ENCODE peak calls at places on chromosomes 11 and 22, in seven cellular contexts. One of them, this sample, is unnamed.

GRCh38 chr11:134756811-134757540 is 344.9 kb upstream of the B3GAT1 start:
- DNase-seq in mesendoderm: no peak
- DNase-seq in H1: no peak
- DNase-seq in neuronal stem cell: no peak
- DNase-seq in IMR-90: no peak
- DNase-seq in mesenchymal stem cell: no peak
- DNase-seq in H9: peak; percentile 32
- DNase-seq in this sample: no peak

GRCh38 chr11:96426356-96427103 is 36.7 kb downstream of the JRKL start:
- DNase-seq in mesendoderm: peak; percentile 42
- DNase-seq in H1: no peak
- DNase-seq in neuronal stem cell: peak; percentile 44
- DNase-seq in IMR-90: peak; percentile 61
- DNase-seq in mesenchymal stem cell: peak; percentile 54
- DNase-seq in H9: no peak
- DNase-seq in this sample: peak; percentile 66

GRCh38 chr22:46875089-46875488 is 112.6 kb downstream of the TBC1D22A start:
- DNase-seq in mesendoderm: no peak
- DNase-seq in H1: no peak
- DNase-seq in neuronal stem cell: no peak
- DNase-seq in IMR-90: peak; percentile 35
- DNase-seq in mesenchymal stem cell: peak; percentile 83
- DNase-seq in H9: no peak
- DNase-seq in this sample: no peak

GRCh38 chr11:24239016-24239720 is 257.7 kb upstream of the LUZP2 start:
- DNase-seq in mesendoderm: no peak
- DNase-seq in H1: no peak
- DNase-seq in neuronal stem cell: no peak
- DNase-seq in IMR-90: peak; percentile 95
- DNase-seq in mesenchymal stem cell: peak; percentile 87
- DNase-seq in H9: no peak
- DNase-seq in this sample: no peak

GRCh38 chr11:1153105-1153950 is 4.4 kb upstream of the MUC5AC start:
- DNase-seq in mesendoderm: no peak
- DNase-seq in H1: no peak
- DNase-seq in neuronal stem cell: no peak
- DNase-seq in IMR-90: no peak
- DNase-seq in mesenchymal stem cell: no peak
- DNase-seq in H9: peak; percentile 27
- DNase-seq in this sample: no peak

GRCh38 chr11:20000393-20001134 is 159.7 kb downstream of the DBX1 start:
- DNase-seq in mesendoderm: peak; percentile 95
- DNase-seq in H1: peak; percentile 72
- DNase-seq in neuronal stem cell: peak; percentile 87
- DNase-seq in IMR-90: no peak
- DNase-seq in mesenchymal stem cell: peak; percentile 71
- DNase-seq in H9: peak; percentile 96
- DNase-seq in this sample: no peak

GRCh38 chr11:64044730-64045386 is 9.1 kb downstream of the FLRT1 start:
- DNase-seq in mesendoderm: no peak
- DNase-seq in H1: no peak
- DNase-seq in neuronal stem cell: no peak
- DNase-seq in IMR-90: no peak
- DNase-seq in mesenchymal stem cell: no peak
- DNase-seq in H9: no peak
- DNase-seq in this sample: no peak

GRCh38 chr11:45853616-45854219 is 6.4 kb downstream of the CRY2 start:
- DNase-seq in mesendoderm: no peak
- DNase-seq in H1: no peak
- DNase-seq in neuronal stem cell: no peak
- DNase-seq in IMR-90: no peak
- DNase-seq in mesenchymal stem cell: no peak
- DNase-seq in H9: no peak
- DNase-seq in this sample: no peak

GRCh38 chr11:81792416-81792815 is 941.2 kb downstream of the FAM181B start:
- DNase-seq in mesendoderm: no peak
- DNase-seq in H1: no peak
- DNase-seq in neuronal stem cell: no peak
- DNase-seq in IMR-90: no peak
- DNase-seq in mesenchymal stem cell: no peak
- DNase-seq in H9: no peak
- DNase-seq in this sample: no peak

GRCh38 chr11:71300187-71300586 is 47.8 kb upstream of the SHANK2 start:
- DNase-seq in mesendoderm: no peak
- DNase-seq in H1: no peak
- DNase-seq in neuronal stem cell: no peak
- DNase-seq in IMR-90: no peak
- DNase-seq in mesenchymal stem cell: peak; percentile 30
- DNase-seq in H9: no peak
- DNase-seq in this sample: no peak

GRCh38 chr22:36988075-36988474 is 31.2 kb downstream of the TST start:
- DNase-seq in mesendoderm: no peak
- DNase-seq in H1: no peak
- DNase-seq in neuronal stem cell: no peak
- DNase-seq in IMR-90: no peak
- DNase-seq in mesenchymal stem cell: no peak
- DNase-seq in H9: no peak
- DNase-seq in this sample: no peak

GRCh38 chr11:130509942-130510341 is 61.5 kb downstream of the ADAMTS15 start:
- DNase-seq in mesendoderm: no peak
- DNase-seq in H1: peak; percentile 34
- DNase-seq in neuronal stem cell: no peak
- DNase-seq in IMR-90: no peak
- DNase-seq in mesenchymal stem cell: no peak
- DNase-seq in H9: no peak
- DNase-seq in this sample: no peak

GRCh38 chr22:22855617-22856308 is 31.9 kb upstream of the IGLL5 start:
- DNase-seq in mesendoderm: peak; percentile 54
- DNase-seq in H1: peak; percentile 73
- DNase-seq in neuronal stem cell: no peak
- DNase-seq in IMR-90: no peak
- DNase-seq in mesenchymal stem cell: no peak
- DNase-seq in H9: peak; percentile 69
- DNase-seq in this sample: peak; percentile 45

GRCh38 chr11:71140206-71140919 is 112.0 kb downstream of the SHANK2 start:
- DNase-seq in mesendoderm: no peak
- DNase-seq in H1: no peak
- DNase-seq in neuronal stem cell: no peak
- DNase-seq in IMR-90: no peak
- DNase-seq in mesenchymal stem cell: no peak
- DNase-seq in H9: no peak
- DNase-seq in this sample: no peak

GRCh38 chr11:59669611-59670009 is 773 bp upstream of the PATL1 start:
- DNase-seq in mesendoderm: peak; percentile 63
- DNase-seq in H1: peak; percentile 63
- DNase-seq in neuronal stem cell: no peak
- DNase-seq in IMR-90: peak; percentile 49
- DNase-seq in mesenchymal stem cell: peak; percentile 73
- DNase-seq in H9: no peak
- DNase-seq in this sample: peak; percentile 64

GRCh38 chr11:28838741-28839140 is 730.6 kb downstream of the METTL15 start:
- DNase-seq in mesendoderm: no peak
- DNase-seq in H1: no peak
- DNase-seq in neuronal stem cell: no peak
- DNase-seq in IMR-90: peak; percentile 84
- DNase-seq in mesenchymal stem cell: no peak
- DNase-seq in H9: no peak
- DNase-seq in this sample: no peak

GRCh38 chr11:66039765-66040164 is 9.2 kb downstream of the GAL3ST3 start:
- DNase-seq in mesendoderm: no peak
- DNase-seq in H1: no peak
- DNase-seq in neuronal stem cell: no peak
- DNase-seq in IMR-90: no peak
- DNase-seq in mesenchymal stem cell: no peak
- DNase-seq in H9: no peak
- DNase-seq in this sample: no peak

GRCh38 chr22:31604746-31605705 is 57.0 kb downstream of the PISD start:
- DNase-seq in mesendoderm: no peak
- DNase-seq in H1: no peak
- DNase-seq in neuronal stem cell: no peak
- DNase-seq in IMR-90: no peak
- DNase-seq in mesenchymal stem cell: no peak
- DNase-seq in H9: no peak
- DNase-seq in this sample: no peak

GRCh38 chr22:17896552-17896951 is 122.3 kb upstream of the BID start:
- DNase-seq in mesendoderm: peak; percentile 70
- DNase-seq in H1: peak; percentile 69
- DNase-seq in neuronal stem cell: no peak
- DNase-seq in IMR-90: peak; percentile 27
- DNase-seq in mesenchymal stem cell: no peak
- DNase-seq in H9: peak; percentile 79
- DNase-seq in this sample: peak; percentile 32

GRCh38 chr11:95991101-95991500 is 67.2 kb upstream of the MTMR2 start:
- DNase-seq in mesendoderm: no peak
- DNase-seq in H1: no peak
- DNase-seq in neuronal stem cell: no peak
- DNase-seq in IMR-90: no peak
- DNase-seq in mesenchymal stem cell: no peak
- DNase-seq in H9: no peak
- DNase-seq in this sample: peak; percentile 53

GRCh38 chr22:34105461-34106062 is 185.3 kb upstream of the LARGE1 start:
- DNase-seq in mesendoderm: peak; percentile 82
- DNase-seq in H1: peak; percentile 91
- DNase-seq in neuronal stem cell: peak; percentile 62
- DNase-seq in IMR-90: no peak
- DNase-seq in mesenchymal stem cell: no peak
- DNase-seq in H9: peak; percentile 85
- DNase-seq in this sample: peak; percentile 1

GRCh38 chr22:35266277-35266676 is 9.0 kb downstream of the HMGXB4 start:
- DNase-seq in mesendoderm: no peak
- DNase-seq in H1: no peak
- DNase-seq in neuronal stem cell: no peak
- DNase-seq in IMR-90: no peak
- DNase-seq in mesenchymal stem cell: no peak
- DNase-seq in H9: no peak
- DNase-seq in this sample: no peak

DNA sequence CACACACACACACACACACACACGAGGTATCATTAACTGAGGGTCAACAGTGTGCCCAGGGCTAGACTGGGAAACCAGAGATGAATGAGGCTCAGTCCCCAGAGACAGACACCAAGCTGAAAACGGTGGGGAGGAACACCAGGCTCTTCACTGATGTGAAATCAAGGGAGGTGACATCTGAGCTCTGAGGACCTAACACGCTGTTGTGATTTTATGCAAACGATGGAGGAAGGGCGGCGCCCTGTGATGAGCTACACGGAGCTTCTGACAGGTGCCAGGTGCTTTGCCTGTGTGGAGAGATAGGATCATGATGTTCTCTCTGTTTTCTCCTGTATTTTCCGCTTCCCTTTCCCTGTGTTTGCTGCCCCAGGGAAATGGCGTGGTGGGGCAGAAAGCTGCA is 6.5 kb upstream of the CYB5R3 start:
- DNase-seq in mesendoderm: peak; percentile 53
- DNase-seq in H1: no peak
- DNase-seq in neuronal stem cell: no peak
- DNase-seq in IMR-90: no peak
- DNase-seq in mesenchymal stem cell: no peak
- DNase-seq in H9: no peak
- DNase-seq in this sample: no peak
- H3K4me2 ChIP-seq in mesendoderm: no peak overlapping the region
- H3K4me2 ChIP-seq in H1: no peak overlapping the region
- H3K4me2 ChIP-seq in neuronal stem cell: no peak overlapping the region
- H3K4me2 ChIP-seq in IMR-90: no peak overlapping the region
- H3K4me2 ChIP-seq in mesenchymal stem cell: no peak overlapping the region
- H3K4me2 ChIP-seq in H9: no peak overlapping the region
- H3K4me2 ChIP-seq in this sample: no peak overlapping the region

DNA sequence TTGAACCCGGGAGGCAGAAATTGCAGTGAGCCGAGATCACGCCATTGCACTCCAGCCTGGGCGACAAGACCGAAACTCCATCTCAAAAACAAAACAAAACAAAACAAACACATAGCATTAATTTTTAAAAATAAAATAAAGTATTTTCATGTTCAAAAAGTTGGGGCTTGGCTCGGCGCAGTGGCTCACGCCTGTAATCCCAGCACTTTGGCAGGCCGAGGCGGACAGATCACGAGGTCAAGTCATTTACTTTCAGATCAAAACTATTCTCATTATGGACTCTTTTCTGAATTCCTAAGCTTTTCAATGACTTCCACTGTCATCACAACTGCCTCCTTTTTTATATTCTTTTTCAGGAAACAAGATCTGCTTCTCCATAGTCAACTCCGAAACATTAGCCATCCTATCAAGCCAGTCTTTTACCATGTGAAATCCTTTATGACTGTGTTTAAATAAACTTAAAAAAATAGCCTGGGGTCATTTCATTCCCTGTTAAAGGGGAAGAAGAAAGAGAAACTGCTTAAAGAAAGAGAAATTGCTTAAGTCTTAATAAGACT is 13.0 kb upstream of the CHRNA10 start:
- DNase-seq in mesendoderm: no peak
- DNase-seq in H1: no peak
- DNase-seq in neuronal stem cell: no peak
- DNase-seq in IMR-90: no peak
- DNase-seq in mesenchymal stem cell: no peak
- DNase-seq in H9: no peak
- DNase-seq in this sample: no peak
- H3K18ac ChIP-seq in mesendoderm: no peak overlapping the region
- H3K18ac ChIP-seq in H1: no peak overlapping the region
- H3K18ac ChIP-seq in neuronal stem cell: no peak overlapping the region
- H3K18ac ChIP-seq in IMR-90: no peak overlapping the region
- H3K18ac ChIP-seq in mesenchymal stem cell: no peak overlapping the region
- H3K18ac ChIP-seq in H9: no peak overlapping the region
- H3K18ac ChIP-seq in this sample: no peak overlapping the region

GRCh38 chr22:38927033-38927789 is 30.2 kb upstream of the APOBEC3A start:
- DNase-seq in mesendoderm: peak; percentile 85
- DNase-seq in H1: peak; percentile 86
- DNase-seq in neuronal stem cell: peak; percentile 59
- DNase-seq in IMR-90: peak; percentile 37
- DNase-seq in mesenchymal stem cell: peak; percentile 68
- DNase-seq in H9: peak; percentile 89
- DNase-seq in this sample: peak; percentile 49
- H2BK5ac ChIP-seq in mesendoderm: no peak overlapping the region
- H2BK5ac ChIP-seq in H1: peak overlapping the region; percentile 78
- H2BK5ac ChIP-seq in neuronal stem cell: no peak overlapping the region
- H2BK5ac ChIP-seq in IMR-90: no peak overlapping the region
- H2BK5ac ChIP-seq in mesenchymal stem cell: no peak overlapping the region
- H2BK5ac ChIP-seq in H9: no peak overlapping the region
- H2BK5ac ChIP-seq in this sample: no peak overlapping the region

GRCh38 chr22:32917577-32918375 is 116.3 kb downstream of the TIMP3 start:
- DNase-seq in mesendoderm: no peak
- DNase-seq in H1: no peak
- DNase-seq in neuronal stem cell: no peak
- DNase-seq in IMR-90: no peak
- DNase-seq in mesenchymal stem cell: peak; percentile 10
- DNase-seq in H9: no peak
- DNase-seq in this sample: no peak

GRCh38 chr22:32920734-32921133 is 119.2 kb downstream of the TIMP3 start:
- DNase-seq in mesendoderm: no peak
- DNase-seq in H1: no peak
- DNase-seq in neuronal stem cell: no peak
- DNase-seq in IMR-90: no peak
- DNase-seq in mesenchymal stem cell: no peak
- DNase-seq in H9: no peak
- DNase-seq in this sample: no peak

GRCh38 chr22:32919629-32920028 is 118.1 kb downstream of the TIMP3 start:
- DNase-seq in mesendoderm: no peak
- DNase-seq in H1: no peak
- DNase-seq in neuronal stem cell: no peak
- DNase-seq in IMR-90: no peak
- DNase-seq in mesenchymal stem cell: no peak
- DNase-seq in H9: no peak
- DNase-seq in this sample: no peak

GRCh38 chr22:32920032-32920628 is 118.6 kb downstream of the TIMP3 start:
- DNase-seq in mesendoderm: no peak
- DNase-seq in H1: no peak
- DNase-seq in neuronal stem cell: no peak
- DNase-seq in IMR-90: peak; percentile 33
- DNase-seq in mesenchymal stem cell: peak; percentile 84
- DNase-seq in H9: no peak
- DNase-seq in this sample: no peak

GRCh38 chr22:32918741-32919140 is 117.2 kb downstream of the TIMP3 start:
- DNase-seq in mesendoderm: no peak
- DNase-seq in H1: no peak
- DNase-seq in neuronal stem cell: no peak
- DNase-seq in IMR-90: no peak
- DNase-seq in mesenchymal stem cell: no peak
- DNase-seq in H9: no peak
- DNase-seq in this sample: no peak
- H3K4me2 ChIP-seq in mesendoderm: no peak overlapping the region
- H3K4me2 ChIP-seq in H1: no peak overlapping the region
- H3K4me2 ChIP-seq in neuronal stem cell: no peak overlapping the region
- H3K4me2 ChIP-seq in IMR-90: no peak overlapping the region
- H3K4me2 ChIP-seq in mesenchymal stem cell: no peak overlapping the region
- H3K4me2 ChIP-seq in H9: no peak overlapping the region
- H3K4me2 ChIP-seq in this sample: no peak overlapping the region